ENCODE peak calls at places on chromosomes 11 and 22, in six cellular contexts. W, N, O, S, L and Q are unnamed samples.

GRCh38 chr22:19412478-19412877 is 19.1 kb downstream of the HIRA start:
- DNase-seq in O (no peak), L (no peak), W (no peak), S (no peak), N (no peak), Q (no peak)

GRCh38 chr11:27882066-27882697 is 181.9 kb upstream of the BDNF start:
- DNase-seq in N (no peak), S (no peak), O (no peak), L (no peak), W (no peak), Q (no peak)

GRCh38 chr11:69514771-69515170 is 33.3 kb downstream of the LINC01488 start:
- DNase-seq in W (no peak), N (no peak), L (no peak), O (no peak), S (no peak), Q (no peak)

GRCh38 chr22:43889366-43890253 is 2.2 kb downstream of the PNPLA5 start:
- DNase-seq in S (peak; percentile 21), N (peak; percentile 46), O (no peak), L (no peak), W (no peak), Q (no peak)

GRCh38 chr11:87142594-87142993 is 104.9 kb downstream of the TMEM135 start:
- DNase-seq in L (no peak), O (no peak), W (no peak), S (no peak), N (no peak), Q (no peak)

GRCh38 chr11:30406978-30407762 is 84.3 kb downstream of the ARL14EP start:
- DNase-seq in S (no peak), O (no peak), N (no peak), L (no peak), W (no peak), Q (no peak)

GRCh38 chr11:102453921-102454320 is 1.4 kb upstream of the TMEM123 start:
- DNase-seq in O (no peak), W (no peak), N (no peak), L (no peak), S (no peak), Q (no peak)

GRCh38 chr11:10909141-10909883 is 51.5 kb upstream of the ZBED5 start:
- DNase-seq in N (peak; percentile 79), L (no peak), S (peak; percentile 69), O (no peak), W (no peak), Q (no peak)

GRCh38 chr22:37502342-37503182 is 16.4 kb upstream of the MFNG start:
- DNase-seq in L (no peak), S (peak; percentile 76), W (no peak), N (no peak), O (no peak), Q (no peak)

GRCh38 chr22:36198936-36199616 is 2.5 kb downstream of the APOL4 start:
- DNase-seq in N (no peak), O (no peak), W (no peak), S (no peak), L (no peak), Q (no peak)

GRCh38 chr11:33329705-33330329 is 72.6 kb downstream of the HIPK3 start:
- DNase-seq in L (peak; percentile 28), O (peak; percentile 39), W (peak; percentile 12), N (peak; percentile 75), S (peak; percentile 55), Q (peak; percentile 27)

GRCh38 chr11:6650980-6651379 is 4.6 kb downstream of the DCHS1 start:
- DNase-seq in W (no peak), L (peak; percentile 43), N (peak; percentile 20), S (no peak), O (no peak), Q (no peak)

GRCh38 chr11:74444173-74444832 is 23.0 kb downstream of the KCNE3 start:
- DNase-seq in L (no peak), W (no peak), O (no peak), S (no peak), N (no peak), Q (no peak)

GRCh38 chr22:40627612-40628011 is 8.9 kb downstream of the MRTFA start:
- DNase-seq in S (peak; percentile 60), N (no peak), L (no peak), O (no peak), W (no peak), Q (no peak)

GRCh38 chr11:8267280-8267679 is 3.6 kb upstream of the LMO1 start:
- DNase-seq in N (no peak), L (no peak), O (no peak), S (no peak), W (no peak), Q (no peak)

GRCh38 chr11:1453611-1454386 is 32.8 kb downstream of the MOB2 start:
- DNase-seq in N (peak; percentile 29), S (no peak), L (no peak), O (no peak), W (peak; percentile 44), Q (no peak)

GRCh38 chr11:116731821-116732739 is 40.7 kb downstream of the BUD13 start:
- DNase-seq in S (no peak), O (no peak), W (no peak), N (no peak), L (no peak), Q (no peak)

GRCh38 chr11:68682531-68682931 is 1.8 kb upstream of the GAL start:
- DNase-seq in W (no peak), O (no peak), L (no peak), N (peak; percentile 65), S (no peak), Q (no peak)

GRCh38 chr11:67293090-67293489 is 4.0 kb downstream of the ANKRD13D start:
- DNase-seq in W (no peak), S (peak; percentile 93), L (no peak), N (peak; percentile 62), O (no peak), Q (no peak)

GRCh38 chr11:78400116-78400515 is 17.5 kb downstream of the GAB2 start:
- DNase-seq in O (no peak), N (no peak), L (no peak), W (no peak), S (no peak), Q (no peak)

GRCh38 chr11:10728779-10729472 is 22.1 kb upstream of the CTR9 start:
- DNase-seq in O (no peak), S (no peak), L (no peak), N (peak; percentile 57), W (no peak), Q (no peak)

GRCh38 chr11:124923296-124923695 is 4.2 kb downstream of the HEPN1 start:
- DNase-seq in W (no peak), N (no peak), S (no peak), O (no peak), L (no peak), Q (no peak)